ENCODE peak calls at places on chromosomes 2 and 18, in nine cellular contexts. O is HCT116, V is psoas muscle, B is neural progenitor cell, L is endothelial cell, P is GM20000, S is Caco-2, Z is A673, A is fibroblast of lung. F is an unnamed sample.

GRCh38 chr2:86417961-86418360 is 23.2 kb upstream of the KDM3A start:
- DNase-seq in O (no peak), V (no peak), B (no peak), L (no peak), P (no peak), S (no peak), Z (peak), A (peak), F (no peak)

GRCh38 chr18:58394046-58394445 is 234.8 kb downstream of the ALPK2 start:
- DNase-seq in O (no peak), V (no peak), B (no peak), L (no peak), P (no peak), S (no peak), Z (no peak), A (peak), F (no peak)

GRCh38 chr18:79925656-79925979 is 25.8 kb downstream of the SLC66A2 start:
- DNase-seq in O (no peak), V (peak), B (no peak), L (no peak), P (no peak), S (no peak), Z (no peak), A (no peak), F (no peak)

GRCh38 chr18:65751145-65752085 is 603 bp downstream of the CDH7 start:
- DNase-seq in O (no peak), V (peak), B (peak), L (peak), P (no peak), S (no peak), Z (no peak), A (peak), F (no peak)

GRCh38 chr2:101253013-101253712 is 477 bp downstream of the CNOT11 start:
- DNase-seq in O (no peak), V (peak), B (peak), L (peak), P (peak), S (peak), Z (peak), A (peak), F (peak)

GRCh38 chr2:190408538-190409271 is 550 bp downstream of the MFSD6 start:
- DNase-seq in O (peak), V (peak), B (peak), L (peak), P (peak), S (no peak), Z (peak), A (peak), F (peak)

GRCh38 chr2:12587228-12587627 is 129.5 kb upstream of the TRIB2 start:
- DNase-seq in O (no peak), V (no peak), B (no peak), L (no peak), P (no peak), S (no peak), Z (no peak), A (no peak), F (no peak)

GRCh38 chr2:161416633-161417427 is 733 bp downstream of the TBR1 start:
- DNase-seq in O (no peak), V (peak), B (peak), L (no peak), P (peak), S (no peak), Z (no peak), A (no peak), F (peak)

GRCh38 chr2:20164061-20164733 is 60.7 kb downstream of the SDC1 start:
- DNase-seq in O (no peak), V (no peak), B (peak), L (no peak), P (no peak), S (no peak), Z (peak), A (peak), F (no peak)

GRCh38 chr2:10738192-10738591 is 16.8 kb downstream of the ATP6V1C2 start:
- DNase-seq in O (no peak), V (no peak), B (no peak), L (no peak), P (no peak), S (peak), Z (no peak), A (no peak), F (no peak)

GRCh38 chr2:159202568-159203071 is 83.9 kb downstream of the WDSUB1 start:
- DNase-seq in O (no peak), V (no peak), B (no peak), L (no peak), P (no peak), S (no peak), Z (no peak), A (peak), F (no peak)

GRCh38 chr2:28544405-28544914 is 48.6 kb downstream of the PLB1 start:
- DNase-seq in O (no peak), V (no peak), B (peak), L (no peak), P (no peak), S (peak), Z (no peak), A (no peak), F (no peak)

GRCh38 chr2:1591978-1592907 is 152.1 kb downstream of the PXDN start:
- DNase-seq in O (peak), V (peak), B (peak), L (peak), P (no peak), S (no peak), Z (peak), A (peak), F (peak)

GRCh38 chr2:101967826-101968498 is 23.8 kb upstream of the IL1R2 start:
- DNase-seq in O (no peak), V (no peak), B (no peak), L (no peak), P (no peak), S (no peak), Z (peak), A (peak), F (no peak)

GRCh38 chr2:47869859-47870258 is 36.4 kb downstream of the FBXO11 start:
- DNase-seq in O (no peak), V (no peak), B (peak), L (no peak), P (no peak), S (no peak), Z (peak), A (peak), F (no peak)

GRCh38 chr2:46187112-46187618 is 110.0 kb upstream of the EPAS1 start:
- DNase-seq in O (no peak), V (no peak), B (no peak), L (no peak), P (peak), S (no peak), Z (no peak), A (peak), F (no peak)

GRCh38 chr2:233142355-233142897 is 82.3 kb downstream of the INPP5D start:
- DNase-seq in O (no peak), V (no peak), B (no peak), L (no peak), P (peak), S (no peak), Z (no peak), A (no peak), F (no peak)

GRCh38 chr18:62505669-62506494 is 16.9 kb upstream of the ZCCHC2 start:
- DNase-seq in O (no peak), V (no peak), B (no peak), L (no peak), P (peak), S (no peak), Z (no peak), A (no peak), F (no peak)

GRCh38 chr2:16950436-16950835 is 284.8 kb upstream of the CYRIA start:
- DNase-seq in O (no peak), V (no peak), B (no peak), L (no peak), P (no peak), S (no peak), Z (no peak), A (peak), F (no peak)

GRCh38 chr2:241762321-241762932 is 14.2 kb upstream of the GAL3ST2 start:
- DNase-seq in O (no peak), V (no peak), B (peak), L (no peak), P (no peak), S (no peak), Z (no peak), A (no peak), F (no peak)

GRCh38 chr2:241816431-241817121 is 7.6 kb downstream of the NEU4 start:
- DNase-seq in O (no peak), V (peak), B (no peak), L (no peak), P (peak), S (no peak), Z (no peak), A (no peak), F (no peak)

GRCh38 chr2:69309336-69310048 is 77.5 kb downstream of the GFPT1 start:
- DNase-seq in O (no peak), V (no peak), B (no peak), L (no peak), P (no peak), S (no peak), Z (peak), A (peak), F (no peak)

GRCh38 chr2:204110250-204111183 is 174.0 kb downstream of the ICOS start:
- DNase-seq in O (no peak), V (no peak), B (no peak), L (no peak), P (peak), S (no peak), Z (no peak), A (peak), F (no peak)

GRCh38 chr2:122070241-122070731 is 314.8 kb downstream of the TSN start:
- DNase-seq in O (no peak), V (no peak), B (peak), L (no peak), P (no peak), S (no peak), Z (no peak), A (peak), F (no peak)

GRCh38 chr2:213246665-213247281 is 37.5 kb upstream of the SPAG16 start:
- DNase-seq in O (peak), V (no peak), B (peak), L (peak), P (no peak), S (peak), Z (peak), A (peak), F (peak)

GRCh38 chr2:72982219-72982618 is 64.9 kb downstream of the EMX1 start:
- DNase-seq in O (no peak), V (peak), B (no peak), L (no peak), P (no peak), S (no peak), Z (no peak), A (peak), F (no peak)

GRCh38 chr2:118474151-118474561 is 373.3 kb downstream of the EN1 start:
- DNase-seq in O (no peak), V (no peak), B (peak), L (no peak), P (no peak), S (no peak), Z (peak), A (no peak), F (peak)

GRCh38 chr2:164953279-164953678 is 2.0 kb downstream of the SLC38A11 start:
- DNase-seq in O (no peak), V (no peak), B (no peak), L (no peak), P (no peak), S (no peak), Z (no peak), A (no peak), F (no peak)

GRCh38 chr2:164952057-164952702 is 3.1 kb downstream of the SLC38A11 start:
- DNase-seq in O (no peak), V (no peak), B (no peak), L (no peak), P (no peak), S (no peak), Z (no peak), A (no peak), F (no peak)

GRCh38 chr2:164960159-164960558 is 4.8 kb upstream of the SLC38A11 start:
- DNase-seq in O (no peak), V (no peak), B (no peak), L (no peak), P (no peak), S (no peak), Z (no peak), A (no peak), F (no peak)

GRCh38 chr2:164954186-164954585 is 1.1 kb downstream of the SLC38A11 start:
- DNase-seq in O (no peak), V (no peak), B (no peak), L (no peak), P (no peak), S (no peak), Z (no peak), A (no peak), F (no peak)

GRCh38 chr2:164954954-164955701 is at the start of gene SLC38A11:
- DNase-seq in O (no peak), V (peak), B (no peak), L (peak), P (no peak), S (no peak), Z (no peak), A (peak), F (peak)
- TF ChIP-seq CTCF in O (no peak), V (no peak), B (no peak), L (no peak), P (no peak), S (no peak), Z (no peak), A (peak), F (no peak)

GRCh38 chr2:197851451-197851850 is 47.1 kb downstream of the PLCL1 start:
- DNase-seq in O (no peak), V (no peak), B (peak), L (no peak), P (peak), S (no peak), Z (no peak), A (no peak), F (no peak)
- TF ChIP-seq CTCF in O (peak), V (peak), B (peak), L (no peak), P (peak), S (no peak), Z (peak), A (no peak), F (no peak)

DNA sequence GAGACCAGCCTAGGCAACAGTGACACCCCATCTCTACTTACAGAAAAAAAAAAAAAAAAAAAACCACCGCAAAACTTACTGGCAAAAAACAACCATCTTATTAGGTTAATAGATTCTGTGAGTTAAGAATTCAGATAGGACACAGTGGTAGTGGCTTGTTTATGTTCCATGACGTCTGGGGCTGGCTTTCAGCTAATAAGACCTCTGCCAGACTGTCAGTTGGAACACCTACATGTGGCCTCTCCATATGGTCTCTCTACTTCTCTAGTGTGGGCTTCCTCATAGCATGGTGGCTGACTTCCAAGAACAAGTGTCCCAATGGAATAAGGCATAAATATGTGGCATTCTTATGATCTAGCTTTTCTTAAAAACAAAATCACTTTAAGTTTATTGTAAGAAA is 94.0 kb upstream of the OTX1 start:
- DNase-seq in O (no peak), V (no peak), B (no peak), L (no peak), P (no peak), S (no peak), Z (no peak), A (no peak), F (no peak)
- TF ChIP-seq CTCF in O (no peak), V (no peak), B (no peak), L (no peak), P (no peak), S (no peak), Z (no peak), A (no peak), F (no peak)

DNA sequence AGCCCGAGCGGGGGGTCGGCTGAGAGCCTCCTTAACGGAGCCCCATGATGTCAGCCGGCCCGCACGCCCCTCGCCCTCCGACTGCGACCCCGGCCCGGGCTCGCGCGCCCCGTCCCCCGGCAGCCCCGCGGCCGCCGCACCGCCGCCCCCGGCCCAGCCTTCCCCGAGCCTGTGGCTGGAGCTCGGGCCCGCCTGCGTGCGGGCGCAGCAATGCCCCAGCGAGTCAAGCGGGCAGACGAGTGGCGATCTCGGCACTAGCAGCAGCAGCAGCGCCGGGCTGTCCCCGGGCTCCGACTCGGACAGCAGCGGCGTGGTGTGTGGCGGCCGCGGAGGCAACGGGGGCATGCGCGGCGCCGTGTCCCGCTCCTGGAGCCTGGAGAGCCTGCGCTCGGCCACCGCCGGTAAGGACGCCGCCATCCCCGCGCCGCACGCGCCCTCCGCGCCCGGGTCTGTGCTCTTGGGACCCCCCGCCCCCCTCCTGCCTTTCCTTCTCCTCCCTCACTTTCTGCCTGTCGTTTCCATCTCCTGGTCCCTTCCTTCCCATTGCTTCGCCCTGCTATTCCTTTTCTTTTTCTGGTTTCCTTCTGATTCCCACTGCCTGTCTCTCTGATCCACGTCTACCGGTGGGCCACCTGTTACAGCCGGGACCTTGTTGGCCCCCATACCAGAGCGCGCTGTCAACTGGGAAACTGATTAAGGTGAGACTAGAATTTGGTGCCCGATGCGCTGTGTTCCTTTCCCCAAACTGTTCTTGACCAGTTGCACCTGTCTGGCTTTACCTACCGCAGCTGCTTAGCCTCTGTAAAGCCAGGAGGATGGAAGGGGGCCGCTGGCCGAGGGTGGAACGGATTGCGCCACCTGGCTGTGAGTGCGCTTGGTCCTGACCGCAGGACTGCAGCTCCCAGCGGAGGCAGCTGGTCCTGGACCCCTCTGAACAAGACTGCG is 127.4 kb downstream of the ARHGEF4 start:
- DNase-seq in O (no peak), V (no peak), B (peak), L (peak), P (peak), S (no peak), Z (no peak), A (peak), F (peak)
- TF ChIP-seq CTCF in O (no peak), V (peak), B (peak), L (peak), P (no peak), S (no peak), Z (peak), A (no peak), F (peak)

GRCh38 chr2:217820904-217821303 is 181.9 kb downstream of the TNS1 start:
- DNase-seq in O (no peak), V (peak), B (no peak), L (no peak), P (no peak), S (no peak), Z (no peak), A (no peak), F (no peak)

GRCh38 chr2:217824223-217824622 is 178.6 kb downstream of the TNS1 start:
- DNase-seq in O (no peak), V (peak), B (no peak), L (no peak), P (no peak), S (no peak), Z (no peak), A (no peak), F (no peak)

GRCh38 chr2:217821536-217822147 is 181.2 kb downstream of the TNS1 start:
- DNase-seq in O (no peak), V (peak), B (no peak), L (no peak), P (no peak), S (no peak), Z (no peak), A (no peak), F (no peak)

GRCh38 chr2:217823626-217824025 is 179.2 kb downstream of the TNS1 start:
- DNase-seq in O (no peak), V (no peak), B (no peak), L (no peak), P (no peak), S (no peak), Z (no peak), A (no peak), F (no peak)

GRCh38 chr2:217822296-217823252 is 180.2 kb downstream of the TNS1 start:
- DNase-seq in O (no peak), V (peak), B (peak), L (peak), P (no peak), S (no peak), Z (no peak), A (peak), F (no peak)
- TF ChIP-seq CTCF in O (peak), V (no peak), B (peak), L (no peak), P (no peak), S (peak), Z (no peak), A (no peak), F (no peak)

F was measured in nephron progenitor cell.